ENCODE peak calls at places on chromosomes 2 and 18, in four cellular contexts. U is ascending aorta, O is pancreas, H is spleen. L is an unnamed sample.

GRCh38 chr2:17643031-17643615 is 102.6 kb downstream of the VSNL1 start:
- DNase-seq in O (no peak), U (no peak), H (no peak), L (no peak)

GRCh38 chr18:6504605-6505510 is 90.1 kb upstream of the L3MBTL4 start:
- DNase-seq in O (no peak), U (no peak), H (no peak), L (no peak)

GRCh38 chr2:6069354-6069753 is 377.2 kb downstream of the SOX11 start:
- DNase-seq in O (no peak), H (no peak), U (no peak), L (no peak)

GRCh38 chr2:161961046-161961445 is 113.0 kb downstream of the DPP4 start:
- DNase-seq in O (no peak), U (no peak), H (no peak), L (no peak)

GRCh38 chr2:219719521-219719920 is 92.1 kb downstream of the SLC4A3 start:
- DNase-seq in O (no peak), U (no peak), H (no peak), L (no peak)

GRCh38 chr2:18046558-18046957 is 168.1 kb downstream of the KCNS3 start:
- DNase-seq in H (no peak), O (peak; percentile 3), U (no peak), L (no peak)

GRCh38 chr2:84165256-84165655 is 293.8 kb downstream of the SUCLG1 start:
- DNase-seq in U (no peak), O (no peak), H (no peak), L (no peak)

GRCh38 chr18:48356909-48357631 is 52.1 kb downstream of the ZBTB7C start:
- DNase-seq in H (no peak), U (no peak), O (no peak), L (no peak)

GRCh38 chr2:160477032-160477431 is 16.6 kb downstream of the RBMS1 start:
- DNase-seq in H (no peak), U (no peak), O (no peak), L (no peak)

GRCh38 chr2:232327089-232328037 is 51.2 kb upstream of the ALPP start:
- DNase-seq in H (peak; percentile 95), U (no peak), O (peak; percentile 29), L (peak; percentile 69)

GRCh38 chr2:143475131-143475784 is 346.0 kb downstream of the ARHGAP15 start:
- DNase-seq in O (no peak), U (no peak), H (no peak), L (no peak)

GRCh38 chr2:157830696-157831570 is 45.2 kb downstream of the ACVR1 start:
- DNase-seq in U (no peak), H (no peak), O (no peak), L (no peak)

GRCh38 chr2:56450083-56450482 is 266.3 kb downstream of the CCDC85A start:
- DNase-seq in U (no peak), O (no peak), H (no peak), L (no peak)

GRCh38 chr2:108534577-108535379 is 508 bp downstream of the LIMS1 start:
- DNase-seq in U (peak; percentile 9), H (peak; percentile 94), O (peak; percentile 10), L (peak; percentile 72)

GRCh38 chr2:177528341-177528740 is 135.8 kb downstream of the AGPS start:
- DNase-seq in O (no peak), U (no peak), H (no peak), L (no peak)

GRCh38 chr2:232488097-232488711 is 570 bp upstream of the ECEL1 start:
- DNase-seq in H (no peak), U (no peak), O (no peak), L (no peak)

GRCh38 chr2:217933326-217933993 is 69.3 kb downstream of the TNS1 start:
- DNase-seq in U (no peak), O (no peak), H (no peak), L (peak; percentile 43)

GRCh38 chr2:66574701-66575624 is 140.0 kb downstream of the MEIS1 start:
- DNase-seq in O (peak; percentile 78), U (no peak), H (no peak), L (peak; percentile 69)

GRCh38 chr18:22847867-22848451 is 85.2 kb upstream of the RBBP8 start:
- DNase-seq in H (no peak), U (no peak), O (no peak), L (no peak)

GRCh38 chr2:287471-287885 is 413 bp downstream of the ALKAL2 start:
- DNase-seq in H (no peak), U (no peak), O (no peak), L (peak; percentile 39)

GRCh38 chr2:105308785-105309540 is 20.6 kb downstream of the TGFBRAP1 start:
- DNase-seq in O (no peak), H (no peak), U (no peak), L (no peak)

GRCh38 chr18:67010916-67011315 is 407.0 kb upstream of the CDH19 start:
- DNase-seq in H (no peak), O (no peak), U (no peak), L (no peak)

GRCh38 chr18:67007085-67007484 is 403.2 kb upstream of the CDH19 start:
- DNase-seq in H (no peak), O (no peak), U (no peak), L (no peak)

DNA sequence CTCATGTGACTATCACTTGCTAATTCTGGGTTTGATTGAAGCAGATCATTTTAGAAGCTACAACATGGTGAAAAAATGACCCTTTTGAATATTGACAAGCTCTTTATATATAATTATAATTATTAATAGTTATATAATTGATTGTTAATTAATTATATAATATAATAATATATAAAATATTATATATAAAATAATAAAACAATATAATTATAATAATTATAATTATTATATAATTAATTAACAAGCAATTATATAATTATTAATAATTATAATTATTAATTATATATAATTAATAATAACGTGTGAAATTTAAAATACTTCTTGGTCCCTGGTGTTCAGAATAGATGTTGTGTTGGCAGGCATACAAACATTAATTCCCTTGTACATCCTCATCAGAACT is 404.1 kb upstream of the CDH19 start:
- DNase-seq in H (no peak), U (no peak), O (no peak), L (no peak)
- H3K9me3 ChIP-seq in H (no peaks in the 10 kb centered on the region), U (no peaks in the 10 kb centered on the region), O (no peaks in the 10 kb centered on the region), L (no peaks in the 10 kb centered on the region)

DNA sequence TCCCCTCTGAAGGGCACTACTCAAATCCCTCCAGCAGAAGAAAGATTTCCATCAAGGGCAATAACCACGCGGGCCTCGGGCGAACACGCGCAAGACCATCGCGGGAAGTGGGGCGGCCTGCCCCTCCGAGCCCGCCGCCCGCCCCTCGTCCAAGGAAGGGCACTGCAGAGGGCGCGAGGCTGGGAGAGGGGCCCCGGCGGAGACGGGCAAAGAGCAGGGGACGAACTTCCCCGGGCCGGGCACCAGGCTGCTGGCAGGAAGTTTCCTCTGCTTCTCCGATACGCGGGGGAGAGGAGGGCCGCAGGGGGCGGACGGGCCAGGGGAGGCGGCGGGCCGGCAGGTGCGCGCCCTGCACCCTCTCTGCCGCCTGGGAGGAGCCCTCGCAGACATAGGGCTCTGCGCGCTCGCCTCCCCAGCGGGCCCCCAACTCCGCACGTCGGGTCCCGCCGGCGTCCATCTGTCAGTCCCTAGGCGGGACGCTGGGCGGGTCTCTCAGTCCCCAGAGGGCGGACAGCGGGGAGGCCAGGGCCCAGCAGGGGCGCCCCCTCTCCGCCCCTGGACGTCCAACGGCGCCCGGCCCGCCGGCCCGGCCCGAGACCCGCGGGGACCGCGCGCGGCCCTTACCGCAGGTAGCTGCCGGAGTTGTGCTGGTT is 452 bp downstream of the TFCP2L1 start:
- DNase-seq in U (no peak), O (peak; percentile 21), H (peak; percentile 81), L (no peak)
- TF ChIP-seq CTCF in U (no peak), O (no peak), H (no peak), L (no peak)

DNA sequence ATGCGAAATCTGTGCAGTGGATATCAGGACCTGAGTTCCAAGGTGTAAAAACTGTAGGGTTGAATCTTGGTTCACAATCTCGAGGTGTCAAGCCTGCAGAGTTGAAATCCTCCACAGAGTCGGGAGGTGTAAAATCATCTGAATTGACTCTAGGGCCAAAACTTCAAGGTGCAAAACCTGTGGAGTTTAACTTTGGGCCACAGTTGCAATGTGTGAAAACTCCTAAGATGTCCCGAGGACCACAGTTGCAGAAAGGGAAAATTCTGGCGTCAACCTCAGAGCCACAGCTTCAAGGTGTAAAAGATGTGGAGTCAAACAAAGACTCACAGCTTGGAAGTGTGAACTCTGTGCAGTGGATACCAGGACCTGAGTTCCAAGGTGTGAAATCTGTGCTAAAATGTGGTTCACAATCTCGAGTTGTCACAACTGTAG is 9.8 kb upstream of the ZNF512 start:
- DNase-seq in U (no peak), H (no peak), O (no peak), L (no peak)
- H3K9me3 ChIP-seq in U (peaks cover 71% of the 10 kb centered on the region), H (peaks cover 14% of the 10 kb centered on the region), O (no peaks in the 10 kb centered on the region), L (no peaks in the 10 kb centered on the region)

DNA sequence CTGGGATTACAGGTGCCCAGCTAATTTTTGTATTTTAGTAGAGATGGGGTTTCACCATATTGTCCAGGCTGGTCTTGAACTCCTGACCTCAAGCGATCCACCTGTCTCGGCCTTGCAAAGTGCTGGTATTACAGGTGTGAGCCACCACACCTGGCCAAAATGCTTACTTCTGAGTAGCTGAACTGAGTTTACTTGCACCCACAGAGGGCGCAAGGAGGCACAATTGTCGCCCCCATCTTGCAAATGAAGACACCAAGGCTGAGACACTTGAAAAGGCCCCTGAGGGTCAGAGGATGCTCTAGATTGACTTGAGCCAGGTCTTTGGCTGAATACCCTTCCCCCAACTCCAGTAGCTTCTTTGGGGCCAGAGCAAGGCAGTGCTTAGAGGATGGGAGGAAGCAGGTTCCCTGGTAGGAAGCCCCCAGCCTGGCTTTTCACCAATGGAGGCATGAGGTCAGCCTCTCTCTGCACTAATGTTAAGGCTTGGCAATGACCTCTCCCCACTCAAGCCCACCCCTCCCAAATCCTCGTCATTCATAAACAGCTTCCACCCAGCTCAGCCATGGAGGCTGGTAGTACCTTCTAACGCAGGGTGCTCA is 14.5 kb upstream of the KIF1A start:
- DNase-seq in H (peak; percentile 64), O (no peak), U (no peak), L (no peak)
- TF ChIP-seq CTCF in H (no peak), O (no peak), U (no peak), L (no peak)

GRCh38 chr2:97919858-97920257 is 75.9 kb downstream of the TMEM131 start:
- DNase-seq in O (no peak), U (no peak), H (no peak), L (no peak)
- H3K9me3 ChIP-seq in O (no peaks in the 10 kb centered on the region), U (no peaks in the 10 kb centered on the region), H (no peaks in the 10 kb centered on the region), L (no peaks in the 10 kb centered on the region)

GRCh38 chr2:119293900-119294299 is 70.3 kb downstream of the STEAP3 start:
- DNase-seq in O (no peak), H (no peak), U (no peak), L (no peak)

GRCh38 chr2:119290859-119291587 is 67.4 kb downstream of the STEAP3 start:
- DNase-seq in U (no peak), H (no peak), O (peak; percentile 56), L (peak; percentile 80)

GRCh38 chr2:119293254-119293653 is 69.6 kb downstream of the STEAP3 start:
- DNase-seq in O (no peak), U (no peak), H (no peak), L (no peak)

GRCh38 chr2:119291588-119292167 is 68.0 kb downstream of the STEAP3 start:
- DNase-seq in U (no peak), H (no peak), O (no peak), L (no peak)

GRCh38 chr2:119292226-119292625 is 68.6 kb downstream of the STEAP3 start:
- DNase-seq in O (peak; percentile 24), H (no peak), U (no peak), L (peak; percentile 43)
- TF ChIP-seq CTCF in O (peak; percentile 18), H (no peak), U (no peak), L (peak; percentile 28)

L was measured in right lobe of liver.